ENCODE peak calls at places on chromosomes 6 and 20, in five cellular contexts. N is SK-N-SH, H is IMR-90, F is GM12878, C is K562. K is an unnamed sample.

GRCh38 chr20:53922901-53923314 is 147.5 kb downstream of the BCAS1 start:
- DNase-seq in H (no peak), F (no peak), N (no peak), C (no peak), K (no peak)

GRCh38 chr6:105430685-105431084 is 27.8 kb upstream of the PREP start:
- DNase-seq in H (no peak), N (no peak), C (no peak), F (no peak), K (no peak)

GRCh38 chr20:49631074-49631716 is 63.3 kb upstream of the PTGIS start:
- DNase-seq in F (no peak), C (no peak), N (no peak), H (peak; percentile 44), K (no peak)

GRCh38 chr6:53236241-53236640 is 87.6 kb upstream of the GCM1 start:
- DNase-seq in H (no peak), C (no peak), N (no peak), F (no peak), K (no peak)

GRCh38 chr6:73024598-73024997 is 200.7 kb downstream of the KHDC1L start:
- DNase-seq in C (no peak), H (no peak), N (no peak), F (no peak), K (no peak)

GRCh38 chr20:1424336-1424735 is 31.5 kb upstream of the FKBP1A start:
- DNase-seq in C (no peak), N (no peak), H (no peak), F (no peak), K (no peak)

GRCh38 chr6:107853226-107853625 is 29.1 kb upstream of the SCML4 start:
- DNase-seq in F (no peak), H (no peak), C (no peak), N (no peak), K (no peak)

GRCh38 chr6:33508935-33509926 is 54.9 kb downstream of the ZBTB9 start:
- DNase-seq in H (no peak), N (no peak), C (peak; percentile 37), F (no peak), K (no peak)

DNA sequence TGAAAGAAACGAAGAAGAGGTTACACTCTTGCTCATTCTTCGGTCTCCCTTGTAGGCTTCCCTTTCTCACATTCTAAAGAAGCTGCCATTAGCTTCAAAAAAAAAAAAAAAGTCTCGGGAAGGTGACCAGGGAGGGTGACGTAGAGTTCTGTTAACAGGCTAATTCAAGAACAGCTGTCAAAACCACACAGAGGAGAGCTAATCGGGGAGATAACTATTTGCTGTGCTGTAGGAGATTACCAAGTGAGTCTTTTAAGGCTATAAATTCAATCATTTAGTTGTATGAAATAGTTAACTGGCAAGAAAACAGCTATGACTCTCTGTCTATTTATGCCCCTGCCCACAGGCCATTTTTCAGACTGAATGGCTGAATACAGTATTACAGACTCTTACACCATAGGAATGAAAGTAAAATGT is 256.8 kb downstream of the SYNE1 start:
- DNase-seq in C (no peak), H (peak; percentile 74), N (peak; percentile 16), F (no peak), K (peak; percentile 38)
- H3K4me3 ChIP-seq in C (no peak overlapping the region), H (peak overlapping the region; percentile 37), N (peak overlapping the region; percentile 59), F (no peak overlapping the region), K (peak overlapping the region; percentile 61)

GRCh38 chr6:83062225-83062624 is 3.4 kb downstream of the UBE3D start:
- DNase-seq in N (no peak), H (peak; percentile 67), C (no peak), F (no peak), K (no peak)
- TF ChIP-seq RCOR1 in N (no peak), H (no peak), C (no peak), F (no peak), K (no peak)

GRCh38 chr6:42368156-42368555 is 83.6 kb downstream of the TRERF1 start:
- DNase-seq in N (no peak), F (no peak), H (no peak), C (peak; percentile 24), K (no peak)

GRCh38 chr6:42366011-42366705 is 85.6 kb downstream of the TRERF1 start:
- DNase-seq in H (no peak), C (no peak), F (no peak), N (no peak), K (no peak)

GRCh38 chr6:42367353-42368011 is 84.2 kb downstream of the TRERF1 start:
- DNase-seq in H (peak; percentile 60), N (no peak), F (peak; percentile 59), C (peak; percentile 19), K (no peak)

GRCh38 chr6:42365021-42365420 is 86.7 kb downstream of the TRERF1 start:
- DNase-seq in C (no peak), F (no peak), H (no peak), N (no peak), K (no peak)

DNA sequence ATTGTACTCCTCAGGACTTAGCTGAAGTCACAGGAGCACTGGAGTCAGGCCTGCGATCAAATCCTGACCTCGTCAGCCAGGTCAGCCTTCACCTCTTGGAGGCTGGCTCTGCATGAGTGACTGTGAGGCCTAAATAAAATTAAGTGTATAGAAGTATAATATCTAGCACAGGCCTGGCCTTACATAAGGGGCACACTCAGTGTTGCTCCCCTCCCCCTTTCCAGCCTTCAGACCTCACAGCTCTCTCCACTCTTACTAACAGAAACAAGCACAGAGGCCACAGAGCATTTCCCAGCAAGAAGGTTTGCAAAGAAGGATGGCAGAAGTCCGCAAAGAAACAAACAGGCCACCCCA is 84.8 kb downstream of the TRERF1 start:
- DNase-seq in N (no peak), F (no peak), H (no peak), C (no peak), K (no peak)
- H3K4me3 ChIP-seq in N (no peak overlapping the region), F (peak overlapping the region; percentile 35), H (no peak overlapping the region), C (no peak overlapping the region), K (no peak overlapping the region)

DNA sequence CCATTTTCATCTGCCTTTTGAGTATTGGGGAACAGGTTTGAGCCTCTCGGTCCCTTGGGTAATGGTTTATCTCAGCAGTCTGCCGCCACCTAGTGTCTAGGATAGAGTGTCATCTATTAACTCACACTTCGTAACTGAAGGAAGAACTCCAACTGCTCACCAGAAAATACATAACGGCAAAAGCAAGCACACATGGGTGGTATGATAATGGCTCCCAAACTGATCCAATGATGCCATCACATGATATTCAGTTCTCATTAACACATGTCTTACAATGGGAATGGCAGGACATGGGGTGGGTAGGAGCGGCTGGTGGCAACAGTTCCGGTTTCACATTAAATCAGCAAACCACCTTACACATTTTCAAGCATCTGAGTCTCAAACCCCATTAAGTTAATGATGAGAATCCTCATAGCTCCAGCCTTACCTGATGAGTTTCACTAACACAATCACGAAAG is 110.7 kb upstream of the PHACTR1 start:
- DNase-seq in N (peak; percentile 57), C (peak; percentile 75), F (peak; percentile 90), H (peak; percentile 75), K (peak; percentile 23)
- TF ChIP-seq RCOR1 in N (no peak), C (no peak), F (peak; percentile 26), H (no peak), K (no peak)

GRCh38 chr20:6612615-6612917 is 154.9 kb upstream of the BMP2 start:
- DNase-seq in F (no peak), N (no peak), C (no peak), H (no peak), K (no peak)

GRCh38 chr20:6614836-6615235 is 152.7 kb upstream of the BMP2 start:
- DNase-seq in C (no peak), N (no peak), F (no peak), H (no peak), K (no peak)

GRCh38 chr20:6616421-6616820 is 151.1 kb upstream of the BMP2 start:
- DNase-seq in H (no peak), N (no peak), F (no peak), C (no peak), K (no peak)

GRCh38 chr20:6613280-6613861 is 154.1 kb upstream of the BMP2 start:
- DNase-seq in C (no peak), F (no peak), H (no peak), N (no peak), K (no peak)

DNA sequence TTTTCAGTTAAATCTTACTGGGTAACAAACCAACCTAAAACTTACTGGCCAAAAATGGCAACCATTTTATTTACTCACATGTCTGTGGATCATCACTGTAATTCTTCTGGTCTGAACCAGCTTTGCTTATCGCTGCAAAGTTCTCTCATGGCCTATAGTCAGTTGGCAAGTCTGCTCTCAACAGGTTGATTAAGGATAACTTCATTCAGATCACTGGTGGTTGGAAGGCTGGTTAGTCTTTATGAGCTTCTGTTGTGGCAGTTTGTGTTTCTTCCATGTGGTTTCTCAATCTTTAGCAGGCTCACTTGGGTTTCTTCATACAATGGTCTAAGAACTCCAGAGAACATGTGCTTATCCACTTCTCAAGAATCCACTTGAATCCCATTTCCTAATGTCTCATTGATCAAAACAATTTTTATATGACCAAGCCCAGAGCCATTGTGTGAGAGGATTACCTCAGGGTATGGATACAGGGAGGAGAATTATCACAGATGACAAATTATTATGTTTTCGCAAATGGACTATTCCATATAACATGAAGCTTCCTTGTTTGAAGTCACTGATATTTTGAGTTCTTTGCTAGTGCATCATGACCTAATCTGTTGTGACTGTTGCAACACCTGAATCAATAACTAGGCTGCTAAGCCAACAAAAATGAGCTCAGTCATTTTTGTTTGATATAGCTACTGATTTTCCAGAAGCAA is 155.4 kb upstream of the BMP2 start:
- DNase-seq in H (no peak), F (no peak), N (no peak), C (no peak), K (no peak)
- H3K4me3 ChIP-seq in H (no peak overlapping the region), F (no peak overlapping the region), N (no peak overlapping the region), C (no peak overlapping the region), K (no peak overlapping the region)

GRCh38 chr6:148193063-148193680 is 149.5 kb upstream of the SASH1 start:
- DNase-seq in H (no peak), F (no peak), C (no peak), N (no peak), K (no peak)
- TF ChIP-seq RCOR1 in H (no peak), F (no peak), C (no peak), N (no peak), K (no peak)

GRCh38 chr6:118663993-118664985 is 12.9 kb upstream of the CEP85L start:
- DNase-seq in H (no peak), F (no peak), N (no peak), C (no peak), K (no peak)
- H3K4me3 ChIP-seq in H (no peak overlapping the region), F (peak overlapping the region; percentile 56), N (no peak overlapping the region), C (no peak overlapping the region), K (no peak overlapping the region)

K was measured in A549.